ENCODE peak calls at places on chromosomes 16 and 17, in ten cellular contexts. One of them, this sample, is unnamed.

GRCh38 chr17:69639096-69639495 is 224.6 kb downstream of the MAP2K6 start:
- DNase-seq in lower leg skin: no peak
- DNase-seq in GM23338: no peak
- DNase-seq in cardiac muscle cell: no peak
- DNase-seq in neural crest cell: no peak
- DNase-seq in PC-9: no peak
- DNase-seq in transverse colon: no peak
- DNase-seq in IMR-90: no peak
- DNase-seq in CD4-positive, alpha-beta T cell: no peak
- DNase-seq in CD8-positive, alpha-beta T cell: no peak
- DNase-seq in this sample: no peak

GRCh38 chr17:44375196-44376017 is 11.8 kb upstream of the FAM171A2 start:
- DNase-seq in CD8-positive, alpha-beta T cell: no peak
- DNase-seq in CD4-positive, alpha-beta T cell: no peak
- DNase-seq in cardiac muscle cell: no peak
- DNase-seq in IMR-90: no peak
- DNase-seq in transverse colon: no peak
- DNase-seq in neural crest cell: no peak
- DNase-seq in GM23338: peak; percentile 60
- DNase-seq in lower leg skin: no peak
- DNase-seq in PC-9: no peak
- DNase-seq in this sample: no peak

GRCh38 chr17:38667099-38667786 is 7.5 kb downstream of the EPOP start:
- DNase-seq in CD8-positive, alpha-beta T cell: peak; percentile 61
- DNase-seq in CD4-positive, alpha-beta T cell: peak; percentile 30
- DNase-seq in IMR-90: peak; percentile 70
- DNase-seq in lower leg skin: peak; percentile 43
- DNase-seq in neural crest cell: peak; percentile 69
- DNase-seq in cardiac muscle cell: peak; percentile 83
- DNase-seq in PC-9: peak; percentile 66
- DNase-seq in transverse colon: peak; percentile 66
- DNase-seq in GM23338: peak; percentile 91
- DNase-seq in this sample: peak; percentile 60

GRCh38 chr17:5049314-5049819 is 14.1 kb upstream of the SLC52A1 start:
- DNase-seq in CD4-positive, alpha-beta T cell: peak; percentile 56
- DNase-seq in cardiac muscle cell: no peak
- DNase-seq in GM23338: no peak
- DNase-seq in IMR-90: no peak
- DNase-seq in CD8-positive, alpha-beta T cell: peak; percentile 71
- DNase-seq in transverse colon: peak; percentile 46
- DNase-seq in neural crest cell: no peak
- DNase-seq in PC-9: no peak
- DNase-seq in lower leg skin: no peak
- DNase-seq in this sample: no peak

GRCh38 chr17:11996722-11997146 is 541 bp downstream of the ZNF18 start:
- DNase-seq in neural crest cell: no peak
- DNase-seq in cardiac muscle cell: peak; percentile 37
- DNase-seq in transverse colon: peak; percentile 55
- DNase-seq in GM23338: peak; percentile 70
- DNase-seq in PC-9: no peak
- DNase-seq in CD4-positive, alpha-beta T cell: no peak
- DNase-seq in CD8-positive, alpha-beta T cell: no peak
- DNase-seq in lower leg skin: peak; percentile 47
- DNase-seq in IMR-90: peak; percentile 28
- DNase-seq in this sample: peak; percentile 58

GRCh38 chr17:80248894-80249710 is 11.6 kb upstream of the RNF213 start:
- DNase-seq in transverse colon: no peak
- DNase-seq in neural crest cell: no peak
- DNase-seq in GM23338: no peak
- DNase-seq in IMR-90: no peak
- DNase-seq in lower leg skin: no peak
- DNase-seq in cardiac muscle cell: no peak
- DNase-seq in PC-9: no peak
- DNase-seq in CD4-positive, alpha-beta T cell: no peak
- DNase-seq in CD8-positive, alpha-beta T cell: no peak
- DNase-seq in this sample: peak; percentile 37

GRCh38 chr17:33949100-33949499 is 306.0 kb upstream of the CCL2 start:
- DNase-seq in cardiac muscle cell: no peak
- DNase-seq in transverse colon: no peak
- DNase-seq in CD4-positive, alpha-beta T cell: no peak
- DNase-seq in PC-9: no peak
- DNase-seq in GM23338: peak; percentile 81
- DNase-seq in neural crest cell: peak; percentile 33
- DNase-seq in CD8-positive, alpha-beta T cell: no peak
- DNase-seq in lower leg skin: no peak
- DNase-seq in IMR-90: no peak
- DNase-seq in this sample: no peak

GRCh38 chr17:2050246-2050866 is 4.5 kb upstream of the HIC1 start:
- DNase-seq in lower leg skin: no peak
- DNase-seq in IMR-90: peak; percentile 73
- DNase-seq in transverse colon: peak; percentile 68
- DNase-seq in GM23338: peak; percentile 74
- DNase-seq in CD4-positive, alpha-beta T cell: peak; percentile 67
- DNase-seq in neural crest cell: peak; percentile 53
- DNase-seq in PC-9: peak; percentile 55
- DNase-seq in CD8-positive, alpha-beta T cell: peak; percentile 58
- DNase-seq in cardiac muscle cell: peak; percentile 82
- DNase-seq in this sample: no peak

DNA sequence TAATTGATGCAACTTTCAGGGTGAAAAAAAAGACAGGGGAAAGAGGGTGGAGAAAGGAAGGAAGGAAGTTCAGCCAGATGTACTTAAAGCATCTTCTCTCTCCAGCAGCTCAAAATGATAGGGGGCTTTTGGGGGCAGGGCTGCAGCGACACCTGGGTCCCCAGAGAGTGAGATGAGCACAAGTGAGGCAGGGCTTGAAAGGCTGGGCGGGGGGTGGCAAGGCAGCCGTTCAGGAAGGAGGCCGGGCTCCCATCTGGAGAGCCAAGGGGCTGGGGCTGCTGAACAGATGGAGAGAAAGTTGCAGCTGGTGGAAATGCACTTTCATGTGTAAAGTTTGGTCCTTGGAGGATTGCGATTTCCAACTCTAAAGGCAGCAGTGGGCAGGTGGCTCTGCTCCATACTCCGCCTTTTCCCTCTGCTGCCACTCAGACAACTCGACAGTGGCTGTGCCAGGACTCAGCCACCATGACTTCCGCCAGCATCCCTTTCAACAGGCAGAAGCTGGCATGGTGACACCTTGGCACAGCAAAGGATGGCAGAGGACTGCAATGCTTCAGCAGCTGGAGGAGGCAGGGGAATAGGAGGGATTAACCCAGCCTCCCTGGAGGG is 7.7 kb downstream of the SLC35B1 start:
- DNase-seq in cardiac muscle cell: no peak
- DNase-seq in IMR-90: no peak
- DNase-seq in lower leg skin: no peak
- DNase-seq in PC-9: no peak
- DNase-seq in neural crest cell: no peak
- DNase-seq in CD8-positive, alpha-beta T cell: no peak
- DNase-seq in transverse colon: no peak
- DNase-seq in GM23338: no peak
- DNase-seq in CD4-positive, alpha-beta T cell: no peak
- DNase-seq in this sample: no peak
- TF ChIP-seq CTCF in cardiac muscle cell: no peak
- TF ChIP-seq CTCF in IMR-90: no peak
- TF ChIP-seq CTCF in lower leg skin: no peak
- TF ChIP-seq CTCF in PC-9: no peak
- TF ChIP-seq CTCF in neural crest cell: no peak
- TF ChIP-seq CTCF in CD8-positive, alpha-beta T cell: no peak
- TF ChIP-seq CTCF in transverse colon: no peak
- TF ChIP-seq CTCF in GM23338: no peak
- TF ChIP-seq CTCF in CD4-positive, alpha-beta T cell: no peak
- TF ChIP-seq CTCF in this sample: no peak

GRCh38 chr17:8119575-8120519 is 1.5 kb upstream of the ALOXE3 start:
- DNase-seq in transverse colon: peak; percentile 84
- DNase-seq in CD8-positive, alpha-beta T cell: peak; percentile 79
- DNase-seq in cardiac muscle cell: peak; percentile 94
- DNase-seq in lower leg skin: peak; percentile 84
- DNase-seq in neural crest cell: peak; percentile 96
- DNase-seq in GM23338: peak; percentile 90
- DNase-seq in PC-9: peak; percentile 93
- DNase-seq in IMR-90: peak; percentile 92
- DNase-seq in CD4-positive, alpha-beta T cell: peak; percentile 80
- DNase-seq in this sample: peak; percentile 72

GRCh38 chr17:8121531-8122390 is 2.1 kb downstream of the HES7 start:
- DNase-seq in neural crest cell: peak; percentile 65
- DNase-seq in lower leg skin: no peak
- DNase-seq in transverse colon: peak; percentile 67
- DNase-seq in GM23338: peak; percentile 91
- DNase-seq in CD4-positive, alpha-beta T cell: no peak
- DNase-seq in PC-9: peak; percentile 89
- DNase-seq in CD8-positive, alpha-beta T cell: peak; percentile 47
- DNase-seq in IMR-90: peak; percentile 55
- DNase-seq in cardiac muscle cell: peak; percentile 66
- DNase-seq in this sample: no peak

GRCh38 chr17:8118769-8119574 is 658 bp upstream of the ALOXE3 start:
- DNase-seq in CD4-positive, alpha-beta T cell: peak; percentile 82
- DNase-seq in lower leg skin: peak; percentile 88
- DNase-seq in PC-9: peak; percentile 87
- DNase-seq in CD8-positive, alpha-beta T cell: peak; percentile 83
- DNase-seq in neural crest cell: peak; percentile 81
- DNase-seq in IMR-90: peak; percentile 80
- DNase-seq in cardiac muscle cell: peak; percentile 84
- DNase-seq in GM23338: peak; percentile 91
- DNase-seq in transverse colon: peak; percentile 91
- DNase-seq in this sample: peak; percentile 77

GRCh38 chr17:8122391-8122922 is 1.4 kb downstream of the HES7 start:
- DNase-seq in IMR-90: peak; percentile 50
- DNase-seq in lower leg skin: no peak
- DNase-seq in PC-9: no peak
- DNase-seq in cardiac muscle cell: no peak
- DNase-seq in CD4-positive, alpha-beta T cell: no peak
- DNase-seq in CD8-positive, alpha-beta T cell: no peak
- DNase-seq in GM23338: peak; percentile 91
- DNase-seq in neural crest cell: peak; percentile 11
- DNase-seq in transverse colon: no peak
- DNase-seq in this sample: no peak

GRCh38 chr17:8120520-8121443 is 2.5 kb upstream of the ALOXE3 start:
- DNase-seq in CD4-positive, alpha-beta T cell: peak; percentile 67
- DNase-seq in lower leg skin: peak; percentile 55
- DNase-seq in IMR-90: peak; percentile 69
- DNase-seq in neural crest cell: peak; percentile 64
- DNase-seq in GM23338: peak; percentile 90
- DNase-seq in PC-9: peak; percentile 94
- DNase-seq in CD8-positive, alpha-beta T cell: peak; percentile 52
- DNase-seq in cardiac muscle cell: peak; percentile 70
- DNase-seq in transverse colon: peak; percentile 67
- DNase-seq in this sample: no peak
- TF ChIP-seq CTCF in CD4-positive, alpha-beta T cell: peak; percentile 33
- TF ChIP-seq CTCF in lower leg skin: no peak
- TF ChIP-seq CTCF in IMR-90: peak; percentile 25
- TF ChIP-seq CTCF in neural crest cell: peak; percentile 57
- TF ChIP-seq CTCF in GM23338: peak; percentile 10
- TF ChIP-seq CTCF in PC-9: peak; percentile 45
- TF ChIP-seq CTCF in CD8-positive, alpha-beta T cell: peak; percentile 54
- TF ChIP-seq CTCF in cardiac muscle cell: peak; percentile 27
- TF ChIP-seq CTCF in transverse colon: peak; percentile 40
- TF ChIP-seq CTCF in this sample: no peak

GRCh38 chr16:8785408-8785807 is 12.0 kb downstream of the TMEM186 start:
- DNase-seq in transverse colon: no peak
- DNase-seq in PC-9: no peak
- DNase-seq in GM23338: no peak
- DNase-seq in CD4-positive, alpha-beta T cell: no peak
- DNase-seq in neural crest cell: no peak
- DNase-seq in IMR-90: no peak
- DNase-seq in CD8-positive, alpha-beta T cell: no peak
- DNase-seq in lower leg skin: no peak
- DNase-seq in cardiac muscle cell: no peak
- DNase-seq in this sample: no peak

DNA sequence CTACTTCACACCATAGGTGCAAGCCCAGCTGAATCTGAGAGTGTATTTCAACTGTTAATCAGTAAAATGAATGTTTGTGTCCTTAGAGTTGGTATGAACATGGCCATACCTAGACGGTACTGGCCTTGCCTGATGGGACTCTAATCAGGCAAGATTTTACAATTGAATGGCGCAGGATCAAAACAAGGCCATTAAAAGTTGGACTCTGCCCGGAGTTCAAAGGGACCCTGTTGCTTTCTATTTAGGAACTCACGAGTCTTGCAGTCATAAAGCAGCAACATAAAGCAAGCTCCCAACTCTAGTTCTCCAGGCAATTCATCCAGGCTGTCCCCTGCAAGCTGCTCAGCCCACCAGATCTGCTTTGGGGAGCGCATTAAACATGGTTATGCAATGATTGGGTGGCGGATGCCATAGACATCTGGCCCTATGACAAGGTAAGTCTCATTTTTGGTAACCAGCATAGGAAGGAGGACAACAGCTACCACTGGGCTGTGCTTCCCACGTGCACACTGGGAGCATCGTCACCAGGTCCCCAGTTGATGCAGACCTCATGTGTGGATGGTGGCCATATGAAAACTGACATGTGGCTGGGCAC is 8.8 kb downstream of the TMEM186 start:
- DNase-seq in lower leg skin: no peak
- DNase-seq in GM23338: no peak
- DNase-seq in neural crest cell: no peak
- DNase-seq in PC-9: no peak
- DNase-seq in CD4-positive, alpha-beta T cell: no peak
- DNase-seq in transverse colon: peak; percentile 74
- DNase-seq in IMR-90: no peak
- DNase-seq in CD8-positive, alpha-beta T cell: no peak
- DNase-seq in cardiac muscle cell: no peak
- DNase-seq in this sample: no peak
- TF ChIP-seq CTCF in lower leg skin: no peak
- TF ChIP-seq CTCF in GM23338: no peak
- TF ChIP-seq CTCF in neural crest cell: no peak
- TF ChIP-seq CTCF in PC-9: no peak
- TF ChIP-seq CTCF in CD4-positive, alpha-beta T cell: no peak
- TF ChIP-seq CTCF in transverse colon: no peak
- TF ChIP-seq CTCF in IMR-90: no peak
- TF ChIP-seq CTCF in CD8-positive, alpha-beta T cell: no peak
- TF ChIP-seq CTCF in cardiac muscle cell: no peak
- TF ChIP-seq CTCF in this sample: no peak

DNA sequence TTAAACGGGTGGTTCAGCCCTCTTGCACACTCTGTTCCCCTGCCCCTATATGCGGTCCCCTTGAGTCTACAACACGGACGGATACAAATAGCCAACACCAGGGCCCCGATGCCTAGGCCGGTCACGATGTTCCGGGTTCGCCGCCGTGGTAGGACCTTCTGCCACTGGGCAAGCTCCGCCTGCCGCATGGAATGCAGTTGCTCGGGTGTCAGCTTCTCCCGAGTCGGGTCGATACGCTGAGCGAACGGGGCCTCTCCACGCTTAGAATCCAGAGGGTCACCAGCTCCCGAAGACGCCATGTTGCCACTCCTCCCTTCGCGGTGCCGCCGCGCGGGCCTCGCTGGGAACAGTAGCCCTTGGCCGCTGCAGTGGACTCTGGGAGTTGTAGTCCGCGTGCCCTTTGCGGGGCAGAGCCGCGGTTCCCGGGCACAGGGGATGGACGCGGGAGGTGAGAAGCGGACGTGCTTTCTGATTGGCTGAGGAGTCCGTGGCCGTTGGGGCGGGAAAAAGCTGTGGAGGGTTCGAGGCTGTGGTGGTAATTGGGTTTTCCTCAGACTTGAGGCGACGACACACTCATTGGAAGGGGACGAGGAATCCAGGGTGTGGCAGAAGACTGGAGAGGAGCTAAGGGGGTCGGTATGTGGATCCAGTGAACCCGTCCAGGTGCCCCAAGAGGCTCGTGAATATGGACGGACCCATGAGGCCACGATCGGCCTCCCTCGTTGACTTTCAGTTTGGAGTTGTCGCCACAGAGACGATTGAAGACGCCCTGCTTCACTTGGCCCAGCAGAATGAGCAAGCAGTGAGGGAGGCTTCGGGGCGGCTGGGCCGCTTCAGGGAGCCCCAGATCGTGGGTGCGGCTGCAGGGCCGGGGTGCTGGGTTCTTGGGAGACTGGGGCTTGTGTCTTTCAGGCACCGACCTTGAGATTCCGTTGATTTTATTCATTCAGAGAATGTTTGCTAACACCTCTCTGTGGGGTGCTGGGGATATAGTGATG is at the start of the genes CNTD1 and COA3:
- DNase-seq in neural crest cell: peak; percentile 80
- DNase-seq in lower leg skin: peak; percentile 68
- DNase-seq in GM23338: peak; percentile 96
- DNase-seq in CD4-positive, alpha-beta T cell: peak; percentile 59
- DNase-seq in cardiac muscle cell: peak; percentile 90
- DNase-seq in CD8-positive, alpha-beta T cell: peak; percentile 77
- DNase-seq in IMR-90: peak; percentile 80
- DNase-seq in transverse colon: peak; percentile 91
- DNase-seq in PC-9: peak; percentile 74
- DNase-seq in this sample: peak; percentile 71
- TF ChIP-seq CTCF in neural crest cell: peak; percentile 20
- TF ChIP-seq CTCF in lower leg skin: no peak
- TF ChIP-seq CTCF in GM23338: no peak
- TF ChIP-seq CTCF in CD4-positive, alpha-beta T cell: no peak
- TF ChIP-seq CTCF in cardiac muscle cell: no peak
- TF ChIP-seq CTCF in CD8-positive, alpha-beta T cell: no peak
- TF ChIP-seq CTCF in IMR-90: peak; percentile 16
- TF ChIP-seq CTCF in transverse colon: no peak
- TF ChIP-seq CTCF in PC-9: no peak
- TF ChIP-seq CTCF in this sample: no peak

This sample was measured in CD14-positive monocyte.